ENCODE peak calls at places on chromosomes 16 and 17, in six cellular contexts. C is lung; U is GM10248; Z is CD8-positive, alpha-beta T cell; T is OCI-LY7; J is transverse colon. X is an unnamed sample.

GRCh38 chr16:50326835-50327465 is 41.8 kb downstream of the BRD7 start:
- DNase-seq in C (no peak), U (peak; percentile 49), Z (peak; percentile 32), T (peak; percentile 68), J (no peak), X (no peak)

GRCh38 chr17:78689029-78689428 is 93.0 kb downstream of the CYTH1 start:
- DNase-seq in C (no peak), U (no peak), Z (no peak), T (peak; percentile 27), J (no peak), X (no peak)

GRCh38 chr17:80109713-80110446 is 8.5 kb downstream of the GAA start:
- DNase-seq in C (no peak), U (no peak), Z (no peak), T (no peak), J (no peak), X (no peak)

GRCh38 chr16:10323528-10323869 is 62.4 kb upstream of the ATF7IP2 start:
- DNase-seq in C (no peak), U (no peak), Z (no peak), T (no peak), J (no peak), X (no peak)

GRCh38 chr17:45284176-45285140 is 22.6 kb upstream of the SPATA32 start:
- DNase-seq in C (no peak), U (no peak), Z (no peak), T (peak; percentile 46), J (no peak), X (no peak)

GRCh38 chr17:79670537-79671386 is 59.9 kb upstream of the RBFOX3 start:
- DNase-seq in C (no peak), U (no peak), Z (no peak), T (no peak), J (no peak), X (no peak)

GRCh38 chr17:19720631-19721426 is 4.4 kb upstream of the SLC47A2 start:
- DNase-seq in C (no peak), U (no peak), Z (no peak), T (no peak), J (peak; percentile 75), X (no peak)

GRCh38 chr17:81553616-81554181 is 1.5 kb upstream of the FAAP100 start:
- DNase-seq in C (no peak), U (no peak), Z (no peak), T (no peak), J (peak; percentile 33), X (no peak)

GRCh38 chr16:85762970-85763369 is 12.1 kb upstream of the C16orf74 start:
- DNase-seq in C (no peak), U (no peak), Z (no peak), T (no peak), J (no peak), X (no peak)

GRCh38 chr17:39618252-39618913 is 8.4 kb upstream of the PPP1R1B start:
- DNase-seq in C (no peak), U (no peak), Z (no peak), T (peak; percentile 21), J (peak; percentile 34), X (no peak)

GRCh38 chr16:79752421-79752820 is 151.9 kb upstream of the MAF start:
- DNase-seq in C (no peak), U (no peak), Z (no peak), T (no peak), J (no peak), X (no peak)

GRCh38 chr17:31390748-31391495 is 553 bp upstream of the RAB11FIP4 start:
- DNase-seq in C (no peak), U (no peak), Z (no peak), T (no peak), J (no peak), X (no peak)

GRCh38 chr16:46519063-46519462 is 102.1 kb downstream of the SHCBP1 start:
- DNase-seq in C (no peak), U (no peak), Z (no peak), T (no peak), J (no peak), X (no peak)

GRCh38 chr17:3004150-3004801 is 59.1 kb downstream of the OR1D5 start:
- DNase-seq in C (peak; percentile 98), U (peak; percentile 45), Z (peak; percentile 53), T (peak; percentile 80), J (peak; percentile 99), X (no peak)

GRCh38 chr16:75627856-75628255 is 4.8 kb upstream of the ADAT1 start:
- DNase-seq in C (no peak), U (no peak), Z (no peak), T (no peak), J (no peak), X (no peak)

GRCh38 chr16:85306071-85306792 is 194.0 kb upstream of the CIBAR2 start:
- DNase-seq in C (peak; percentile 92), U (peak; percentile 84), Z (peak; percentile 54), T (peak; percentile 91), J (peak; percentile 87), X (no peak)

GRCh38 chr17:10270258-10270657 is 71.9 kb upstream of the GAS7 start:
- DNase-seq in C (no peak), U (no peak), Z (no peak), T (no peak), J (no peak), X (no peak)

GRCh38 chr17:78759203-78759968 is 22.7 kb downstream of the CYTH1 start:
- DNase-seq in C (no peak), U (no peak), Z (peak; percentile 69), T (peak; percentile 93), J (peak; percentile 82), X (no peak)

GRCh38 chr16:51404386-51404785 is 253.3 kb upstream of the SALL1 start:
- DNase-seq in C (no peak), U (no peak), Z (no peak), T (no peak), J (no peak), X (no peak)

GRCh38 chr16:56506941-56507340 is 12.9 kb downstream of the BBS2 start:
- DNase-seq in C (no peak), U (no peak), Z (no peak), T (no peak), J (no peak), X (no peak)

GRCh38 chr16:15031596-15031995 is 24.3 kb downstream of the NTAN1 start:
- DNase-seq in C (no peak), U (no peak), Z (no peak), T (no peak), J (peak; percentile 6), X (no peak)

GRCh38 chr17:74768069-74768762 is 7.9 kb downstream of the NAT9 start:
- DNase-seq in C (no peak), U (no peak), Z (no peak), T (no peak), J (no peak), X (no peak)

GRCh38 chr17:41308251-41308917 is 725 bp downstream of the KRTAP16-1 start:
- DNase-seq in C (no peak), U (no peak), Z (peak; percentile 76), T (peak; percentile 55), J (peak; percentile 63), X (no peak)

GRCh38 chr17:39208893-39209292 is 8.8 kb downstream of the RPL19 start:
- DNase-seq in C (no peak), U (peak; percentile 66), Z (no peak), T (peak; percentile 98), J (peak; percentile 71), X (no peak)

GRCh38 chr17:72931163-72931562 is 161.3 kb downstream of the SLC39A11 start:
- DNase-seq in C (no peak), U (peak; percentile 47), Z (no peak), T (peak; percentile 57), J (no peak), X (no peak)

GRCh38 chr17:17491031-17491471 is 5.1 kb downstream of the RASD1 start:
- DNase-seq in C (no peak), U (no peak), Z (no peak), T (no peak), J (no peak), X (no peak)

GRCh38 chr17:17493249-17493985 is 2.8 kb downstream of the RASD1 start:
- DNase-seq in C (no peak), U (no peak), Z (no peak), T (no peak), J (peak; percentile 59), X (no peak)

GRCh38 chr17:17491546-17491988 is 4.6 kb downstream of the RASD1 start:
- DNase-seq in C (no peak), U (no peak), Z (no peak), T (no peak), J (no peak), X (peak; percentile 7)

GRCh38 chr17:17492562-17492961 is 3.6 kb downstream of the RASD1 start:
- DNase-seq in C (no peak), U (no peak), Z (no peak), T (no peak), J (no peak), X (no peak)

DNA sequence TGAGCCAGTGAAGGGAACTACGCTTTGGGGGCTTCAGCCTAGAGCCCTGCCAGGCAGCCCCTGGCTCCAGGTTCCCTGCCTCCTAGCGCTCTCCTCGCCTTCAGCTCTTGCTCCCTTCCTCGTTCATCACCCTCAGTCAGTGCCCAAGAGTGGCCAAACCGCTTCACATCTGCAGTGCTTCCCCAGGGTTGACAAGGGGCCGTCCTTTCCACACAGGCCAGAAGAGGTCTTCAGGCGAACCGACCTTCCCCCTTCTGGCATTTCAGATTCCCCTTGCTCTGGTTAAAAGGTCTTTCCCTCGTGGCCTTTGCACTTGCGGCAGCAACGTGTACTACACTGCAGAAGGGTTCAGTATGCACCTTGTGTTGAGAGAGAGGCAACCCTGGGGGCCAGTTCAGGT is 4.1 kb downstream of the RASD1 start:
- DNase-seq in C (no peak), U (no peak), Z (no peak), T (no peak), J (no peak), X (no peak)
- TF ChIP-seq CTCF in C (no peak), U (no peak), Z (no peak), T (no peak), J (no peak), X (no peak)

DNA sequence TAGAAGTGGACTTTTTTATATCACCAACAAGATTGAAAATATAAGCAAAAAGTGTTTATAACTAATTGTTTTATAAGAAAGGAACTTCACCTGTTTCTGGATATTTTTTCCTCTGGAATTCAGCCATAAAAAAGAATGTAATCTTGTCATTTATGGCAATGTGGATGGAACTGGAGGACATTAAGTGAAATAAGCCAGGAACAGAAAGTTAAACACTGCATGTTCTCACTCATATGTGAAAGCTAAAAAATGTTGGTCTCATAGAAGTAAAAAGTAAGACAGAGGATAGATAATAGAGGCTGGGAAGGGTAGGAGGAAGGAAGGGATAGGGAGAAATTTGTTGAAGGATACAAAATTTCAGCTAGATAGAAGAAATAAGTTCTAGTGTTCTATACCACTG is 67.6 kb downstream of the NFAT5 start:
- DNase-seq in C (no peak), U (no peak), Z (no peak), T (no peak), J (no peak), X (no peak)
- TF ChIP-seq CTCF in C (no peak), U (no peak), Z (no peak), T (no peak), J (no peak), X (no peak)

DNA sequence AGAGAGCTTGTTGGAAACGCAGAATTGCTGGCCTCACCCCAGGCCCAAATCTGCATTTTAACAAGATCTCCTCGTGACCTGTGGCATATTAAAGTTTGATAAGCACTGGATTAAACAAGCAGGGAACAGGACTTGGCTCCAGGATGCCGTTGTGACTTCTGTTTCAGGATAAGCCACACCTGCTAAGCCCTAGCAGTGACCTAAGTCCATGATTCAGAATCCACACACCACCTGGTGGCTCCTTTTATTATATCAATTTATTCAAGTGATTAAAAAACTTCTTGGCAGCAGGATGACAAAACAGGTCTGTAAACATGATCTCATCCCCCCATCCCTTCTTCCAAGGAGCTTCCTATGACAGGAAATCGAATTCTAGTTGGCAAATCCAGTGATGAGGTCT is 9.1 kb downstream of the NAGPA start:
- DNase-seq in C (no peak), U (no peak), Z (no peak), T (peak; percentile 53), J (peak; percentile 44), X (no peak)
- TF ChIP-seq CTCF in C (no peak), U (no peak), Z (peak; percentile 6), T (peak; percentile 55), J (no peak), X (no peak)

GRCh38 chr16:88005148-88005547 is 53.9 kb downstream of the BANP start:
- DNase-seq in C (no peak), U (no peak), Z (no peak), T (no peak), J (no peak), X (no peak)
- TF ChIP-seq CTCF in C (no peak), U (peak; percentile 33), Z (no peak), T (peak; percentile 37), J (peak; percentile 5), X (peak; percentile 20)

X was measured in progenitor cell of endocrine pancreas.